ENCODE peak calls at places on chromosomes 4 and X, in four cellular contexts. Y is uterus, S is ovary, K is HepG2. Q is an unnamed sample.
A peak's percentile ranks its signal among the peaks of the same experiment; 100 is the strongest.

GRCh38 chr4:134691915-134692314 is 490.3 kb upstream of the PABPC4L start:
- DNase-seq in Y (no peak), S (no peak), K (no peak), Q (no peak)

GRCh38 chr4:153117554-153117953 is 86.7 kb upstream of the TRIM2 start:
- DNase-seq in S (no peak), Y (no peak), K (no peak), Q (no peak)

GRCh38 chr4:15779336-15779735 is 1.2 kb downstream of the CD38 start:
- DNase-seq in S (peak; percentile 48), K (peak; percentile 46), Y (peak; percentile 31), Q (no peak)

GRCh38 chrX:10656214-10656613 is 35.8 kb upstream of the MID1 start:
- DNase-seq in K (no peak), Y (no peak), S (no peak), Q (no peak)

GRCh38 chr4:5857199-5857598 is 35.7 kb downstream of the CRMP1 start:
- DNase-seq in K (no peak), Y (no peak), S (no peak), Q (no peak)

GRCh38 chr4:72312032-72312650 is 256.9 kb downstream of the ADAMTS3 start:
- DNase-seq in S (peak; percentile 76), Y (peak; percentile 76), K (peak; percentile 1), Q (peak; percentile 78)

GRCh38 chr4:125735107-125735506 is 420.4 kb downstream of the FAT4 start:
- DNase-seq in Y (no peak), S (no peak), K (peak; percentile 33), Q (no peak)

GRCh38 chr4:38400946-38401345 is 263.1 kb upstream of the KLF3 start:
- DNase-seq in S (no peak), Y (no peak), K (no peak), Q (no peak)

GRCh38 chr4:110851989-110852388 is 229.1 kb upstream of the PITX2 start:
- DNase-seq in Y (no peak), K (no peak), S (no peak), Q (no peak)

GRCh38 chrX:39125834-39126233 is 324.6 kb downstream of the MID1IP1 start:
- DNase-seq in K (no peak), S (no peak), Y (no peak), Q (no peak)

GRCh38 chr4:96685691-96686090 is 845.8 kb downstream of the PDHA2 start:
- DNase-seq in S (no peak), Y (no peak), K (no peak), Q (no peak)

GRCh38 chr4:73776363-73776762 is 36.0 kb downstream of the CXCL8 start:
- DNase-seq in Y (peak; percentile 51), S (peak; percentile 37), K (peak; percentile 16), Q (no peak)

GRCh38 chr4:66034671-66035070 is 364.4 kb upstream of the EPHA5 start:
- DNase-seq in K (no peak), S (no peak), Y (no peak), Q (no peak)

GRCh38 chr4:150547154-150547838 is 34.7 kb upstream of the MAB21L2 start:
- DNase-seq in K (no peak), Y (no peak), S (no peak), Q (no peak)

GRCh38 chr4:81650871-81651270 is 179.2 kb upstream of the RASGEF1B start:
- DNase-seq in S (no peak), Y (no peak), K (no peak), Q (no peak)

GRCh38 chr4:186192068-186192751 is 843 bp downstream of the CYP4V2 start:
- DNase-seq in Y (peak; percentile 46), S (peak; percentile 57), K (peak; percentile 9), Q (peak; percentile 68)

GRCh38 chrX:38636949-38637819 is 75.8 kb downstream of the TSPAN7 start:
- DNase-seq in Y (peak; percentile 20), K (peak; percentile 82), S (peak; percentile 18), Q (no peak)

GRCh38 chrX:122303761-122304160 is 880.3 kb upstream of the GRIA3 start:
- DNase-seq in Y (no peak), S (no peak), K (no peak), Q (no peak)

GRCh38 chr4:184396001-184396400 is 78.3 kb downstream of the IRF2 start:
- DNase-seq in K (no peak), Y (no peak), S (no peak), Q (no peak)

GRCh38 chr4:186342582-186342981 is 76.6 kb downstream of the F11 start:
- DNase-seq in S (no peak), Y (no peak), K (no peak), Q (no peak)

GRCh38 chrX:103376979-103377324 is 614 bp downstream of the BEX3 start:
- DNase-seq in Y (peak; percentile 18), K (no peak), S (peak; percentile 37), Q (no peak)

GRCh38 chrX:108224727-108225455 is 133.3 kb downstream of the ATG4A start:
- DNase-seq in Y (no peak), S (no peak), K (peak; percentile 37), Q (no peak)

GRCh38 chr4:148345509-148345908 is 96.7 kb downstream of the NR3C2 start:
- DNase-seq in Y (no peak), K (no peak), S (no peak), Q (no peak)

GRCh38 chrX:110563276-110563675 is 204.6 kb downstream of the RTL9 start:
- DNase-seq in K (no peak), Y (no peak), S (no peak), Q (no peak)

GRCh38 chrX:109635151-109635550 is 10.2 kb upstream of the KCNE5 start:
- DNase-seq in S (no peak), Y (no peak), K (no peak), Q (no peak)

DNA sequence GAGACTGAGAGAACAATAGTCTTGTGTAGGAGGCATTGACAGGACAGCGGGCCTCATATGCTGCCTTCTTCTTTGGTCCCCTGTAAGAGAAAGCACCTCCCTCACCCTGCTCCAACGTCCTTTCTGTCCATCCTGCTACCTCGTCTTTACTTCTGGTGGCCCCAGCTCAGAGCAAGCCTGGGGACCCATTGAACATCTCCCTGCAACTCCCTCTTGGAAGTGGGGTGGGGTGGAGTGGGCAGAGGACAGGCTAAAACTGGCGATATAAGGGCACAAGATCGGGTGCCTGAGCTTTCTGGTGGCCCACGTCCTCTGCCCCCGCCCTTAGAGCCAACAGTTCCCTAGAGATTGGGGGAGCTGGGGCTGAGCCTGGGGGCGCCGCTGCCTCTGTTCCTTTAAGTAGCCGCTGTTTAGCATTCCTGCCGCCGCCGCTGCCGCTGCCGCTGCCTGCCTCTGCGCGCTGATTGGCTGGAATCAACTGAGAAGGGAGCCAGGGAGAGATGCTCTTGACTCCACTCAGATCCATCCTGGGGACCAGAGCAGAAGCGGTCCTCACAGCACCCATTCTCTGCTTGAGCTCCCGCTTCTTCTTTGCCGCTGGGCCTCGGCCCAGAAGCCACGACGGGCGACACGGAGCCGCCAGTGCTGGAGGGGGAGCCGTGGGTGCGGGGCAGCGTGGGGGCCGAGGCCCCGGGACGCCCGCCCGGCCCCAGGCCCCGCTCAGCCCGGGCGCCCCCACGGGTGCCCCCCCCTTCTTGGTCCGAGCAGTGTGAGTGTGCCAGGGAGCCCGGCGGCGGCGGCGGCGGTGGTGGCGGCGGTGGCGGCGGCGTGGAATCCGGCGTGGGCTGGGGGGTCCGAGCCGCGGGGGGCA is at the start of gene DLG3:
- DNase-seq in K (no peak), S (peak; percentile 40), Y (no peak), Q (no peak)
- TF ChIP-seq POLR2A in K (no peak), S (no peak), Y (no peak), Q (no peak)

DNA sequence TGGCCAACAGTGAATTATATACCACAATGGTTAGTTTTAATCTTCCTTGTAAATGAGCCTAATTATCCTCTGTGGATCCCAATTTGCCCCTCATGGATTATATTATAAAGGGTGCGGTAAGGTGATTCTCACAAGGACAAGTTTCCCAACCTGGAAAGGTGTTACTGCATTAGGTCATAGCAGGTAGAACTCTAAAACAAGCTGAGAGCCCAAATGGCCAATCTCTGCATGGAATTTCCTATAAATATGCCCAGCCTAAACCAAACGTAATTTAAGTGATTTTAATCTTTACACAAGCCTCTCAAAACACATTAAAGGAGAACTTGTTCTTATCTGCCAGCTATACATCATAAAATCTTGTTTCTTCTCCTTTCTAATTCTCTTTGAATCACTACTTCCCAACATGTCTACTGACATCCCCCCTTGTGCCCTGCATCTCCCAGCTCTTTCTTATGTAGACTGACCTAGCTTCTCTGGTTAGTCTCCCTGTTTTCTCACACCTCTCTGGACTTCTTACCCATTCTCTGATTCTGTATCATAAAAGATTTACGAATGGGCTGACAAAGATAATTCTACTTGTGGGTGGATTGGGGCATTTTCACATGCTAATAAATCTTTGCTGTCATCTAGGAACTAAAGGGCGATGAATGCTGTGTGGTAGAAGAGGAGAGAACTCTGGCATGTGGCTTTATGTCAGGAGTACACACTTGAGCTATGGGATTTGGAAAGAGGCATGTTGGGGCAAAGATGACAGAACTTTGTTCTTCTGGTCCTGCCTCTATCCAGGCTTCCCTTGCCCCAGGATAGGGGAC is 94.3 kb upstream of the PGRMC2 start:
- DNase-seq in Y (no peak), S (no peak), K (no peak), Q (no peak)
- TF ChIP-seq POLR2A in Y (no peak), S (no peak), K (no peak), Q (no peak)

GRCh38 chr4:39977489-39978377 is at the start of gene PDS5A:
- DNase-seq in Y (peak; percentile 78), K (peak; percentile 81), S (peak; percentile 86), Q (peak; percentile 90)
- TF ChIP-seq POLR2A in Y (peak; percentile 71), K (peak; percentile 39), S (peak; percentile 38), Q (peak; percentile 7)

GRCh38 chrX:48573690-48574269 is 504 bp upstream of the RBM3 start:
- DNase-seq in Y (peak; percentile 48), K (no peak), S (peak; percentile 52), Q (no peak)
- TF ChIP-seq POLR2A in Y (no peak), K (no peak), S (no peak), Q (no peak)

DNA sequence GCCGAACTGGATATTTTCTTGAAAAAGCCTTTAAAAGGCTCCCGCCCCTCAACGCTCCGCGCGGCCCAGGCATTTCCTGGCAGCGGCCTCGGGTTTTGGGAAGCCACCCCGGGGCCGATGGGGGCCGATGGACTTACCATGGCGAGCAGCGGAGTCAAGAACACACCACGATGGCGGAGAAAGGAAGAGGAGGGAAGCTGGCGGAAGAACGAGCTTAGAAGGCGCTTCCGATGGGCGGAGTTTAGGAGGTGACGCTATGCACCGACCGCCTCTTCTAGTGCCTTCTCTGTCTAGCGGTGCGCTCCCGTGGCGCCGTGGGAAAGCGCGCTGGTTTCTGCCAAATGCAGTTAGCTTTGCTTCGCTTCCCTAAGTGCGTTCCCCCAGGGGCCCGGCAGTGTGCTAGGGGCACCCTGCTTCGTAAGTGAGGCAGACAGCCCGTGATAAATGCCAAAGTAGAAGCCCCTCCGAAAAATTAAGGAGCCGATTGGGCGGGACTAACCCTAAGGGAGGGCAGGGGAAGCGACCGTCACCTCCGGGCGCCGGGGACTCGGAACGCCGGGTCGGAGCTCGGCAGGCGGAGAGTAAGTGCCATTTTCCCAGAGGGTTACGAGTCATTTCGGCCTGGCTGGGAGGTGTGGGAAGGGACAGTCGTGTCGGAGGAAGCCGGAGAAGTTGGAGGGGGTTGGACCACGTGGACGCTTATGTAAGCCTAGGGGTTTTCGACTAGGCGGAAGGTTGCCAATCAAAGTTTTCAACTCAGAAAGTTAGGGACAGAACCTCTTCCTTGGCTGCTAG is at the start of gene RPL39:
- DNase-seq in S (peak; percentile 85), Y (peak; percentile 83), K (peak; percentile 81), Q (peak; percentile 89)
- TF ChIP-seq POLR2A in S (peak; percentile 47), Y (peak; percentile 59), K (peak; percentile 92), Q (peak; percentile 59)